ENCODE peak calls at places on chromosomes 16 and 17, in six cellular contexts. G is thyroid gland, J is colonic mucosa, S is transverse colon, I is right lobe of liver, T is Peyer's patch. N is an unnamed sample. For H3K4me1, the result is how much of the 10 kb centered on the place peaks cover.

GRCh38 chr16:14013571-14014283 is 57.4 kb upstream of the MRTFB start:
- DNase-seq in G (peak), J (no peak), S (no peak), I (no peak), T (no peak), N (no peak)

GRCh38 chr17:48728232-48729231 is at the start of gene HOXB13:
- DNase-seq in G (no peak), J (peak), S (peak), I (no peak), T (no peak), N (peak)

GRCh38 chr17:78257810-78258322 is 26.4 kb downstream of the TMEM235 start:
- DNase-seq in G (no peak), J (no peak), S (no peak), I (no peak), T (no peak), N (no peak)

GRCh38 chr16:85528528-85529387 is 84.4 kb upstream of the GSE1 start:
- DNase-seq in G (no peak), J (no peak), S (no peak), I (no peak), T (peak), N (no peak)

GRCh38 chr16:76932541-76933211 is 258.3 kb upstream of the MON1B start:
- DNase-seq in G (no peak), J (no peak), S (no peak), I (no peak), T (no peak), N (no peak)

GRCh38 chr16:87860553-87861299 is 8.6 kb downstream of the SLC7A5 start:
- DNase-seq in G (no peak), J (no peak), S (no peak), I (no peak), T (no peak), N (no peak)

GRCh38 chr16:86635181-86635580 is 56.8 kb downstream of the FOXL1 start:
- DNase-seq in G (no peak), J (no peak), S (no peak), I (no peak), T (no peak), N (no peak)

GRCh38 chr16:85777583-85778310 is 21.6 kb downstream of the EMC8 start:
- DNase-seq in G (no peak), J (no peak), S (no peak), I (no peak), T (no peak), N (no peak)

GRCh38 chr17:48545539-48545938 is 630 bp upstream of the HOXB2 start:
- DNase-seq in G (no peak), J (no peak), S (no peak), I (no peak), T (no peak), N (no peak)

GRCh38 chr16:3774156-3774767 is 56.9 kb upstream of the TRAP1 start:
- DNase-seq in G (peak), J (no peak), S (no peak), I (no peak), T (no peak), N (no peak)

GRCh38 chr17:32258383-32259121 is 7.1 kb upstream of the RHBDL3 start:
- DNase-seq in G (no peak), J (no peak), S (no peak), I (no peak), T (no peak), N (no peak)

GRCh38 chr17:8482546-8482945 is 46.9 kb downstream of the NDEL1 start:
- DNase-seq in G (no peak), J (no peak), S (no peak), I (no peak), T (peak), N (no peak)

GRCh38 chr17:31404028-31404949 is 12.8 kb downstream of the RAB11FIP4 start:
- DNase-seq in G (no peak), J (no peak), S (no peak), I (no peak), T (peak), N (peak)

GRCh38 chr16:11398136-11398535 is 52.9 kb downstream of the RMI2 start:
- DNase-seq in G (no peak), J (no peak), S (no peak), I (peak), T (no peak), N (no peak)

GRCh38 chr17:69944406-69944805 is 130.6 kb upstream of the KCNJ16 start:
- DNase-seq in G (no peak), J (no peak), S (no peak), I (no peak), T (no peak), N (no peak)

GRCh38 chr17:77002103-77003045 is 134.2 kb downstream of the MGAT5B start:
- DNase-seq in G (no peak), J (no peak), S (no peak), I (no peak), T (no peak), N (no peak)

GRCh38 chr16:49513040-49513439 is 139.4 kb downstream of the C16orf78 start:
- DNase-seq in G (no peak), J (no peak), S (no peak), I (no peak), T (no peak), N (no peak)

GRCh38 chr17:67247416-67247900 is 2.5 kb upstream of the HELZ start:
- DNase-seq in G (no peak), J (no peak), S (no peak), I (no peak), T (peak), N (no peak)

GRCh38 chr17:35537569-35538209 is at the start of gene SLFN12L:
- DNase-seq in G (no peak), J (no peak), S (no peak), I (no peak), T (no peak), N (no peak)

GRCh38 chr17:72775914-72776313 is 316.6 kb downstream of the SLC39A11 start:
- DNase-seq in G (no peak), J (no peak), S (no peak), I (no peak), T (no peak), N (no peak)

GRCh38 chr17:60139438-60140285 is 10.1 kb upstream of the CA4 start:
- DNase-seq in G (peak), J (peak), S (peak), I (peak), T (peak), N (peak)

GRCh38 chr17:21351366-21352065 is 24.6 kb upstream of the KCNJ12 start:
- DNase-seq in G (no peak), J (no peak), S (peak), I (no peak), T (peak), N (no peak)

GRCh38 chr16:10390867-10391266 is 5.0 kb downstream of the ATF7IP2 start:
- DNase-seq in G (no peak), J (no peak), S (no peak), I (no peak), T (no peak), N (no peak)

GRCh38 chr17:58313815-58314705 is 14.5 kb downstream of the TSPOAP1 start:
- DNase-seq in G (no peak), J (no peak), S (no peak), I (no peak), T (no peak), N (no peak)

GRCh38 chr16:87506423-87507350 is 13.9 kb upstream of the ZCCHC14 start:
- DNase-seq in G (no peak), J (no peak), S (no peak), I (no peak), T (no peak), N (no peak)

GRCh38 chr17:67636841-67637240 is 80.9 kb upstream of the NOL11 start:
- DNase-seq in G (no peak), J (no peak), S (no peak), I (no peak), T (no peak), N (no peak)

GRCh38 chr17:79721993-79722671 is 8.6 kb upstream of the ENPP7 start:
- DNase-seq in G (no peak), J (no peak), S (no peak), I (no peak), T (no peak), N (no peak)

GRCh38 chr17:75927286-75927922 is 13.4 kb downstream of the FBF1 start:
- DNase-seq in G (no peak), J (peak), S (peak), I (no peak), T (no peak), N (peak)

GRCh38 chr17:70808596-70808995 is 639.3 kb downstream of the KCNJ2 start:
- DNase-seq in G (no peak), J (no peak), S (no peak), I (no peak), T (no peak), N (peak)

GRCh38 chr17:17567631-17568030 is 23.9 kb downstream of the PEMT start:
- DNase-seq in G (peak), J (no peak), S (no peak), I (peak), T (no peak), N (peak)

GRCh38 chr16:47970291-47970931 is 185.4 kb downstream of the ABCC12 start:
- DNase-seq in G (no peak), J (no peak), S (no peak), I (no peak), T (no peak), N (no peak)

GRCh38 chr17:79273660-79274059 is 199.0 kb downstream of the ENGASE start:
- DNase-seq in G (peak), J (no peak), S (no peak), I (no peak), T (no peak), N (no peak)

GRCh38 chr16:31477220-31478216 is 5.4 kb upstream of the SLC5A2 start:
- DNase-seq in G (peak), J (peak), S (peak), I (peak), T (peak), N (peak)

GRCh38 chr16:66996324-66996982 is 8.1 kb downstream of the CES4A start:
- DNase-seq in G (peak), J (no peak), S (no peak), I (no peak), T (peak), N (no peak)

GRCh38 chr17:78972507-78973105 is 7.1 kb downstream of the LGALS3BP start:
- DNase-seq in G (no peak), J (no peak), S (no peak), I (no peak), T (no peak), N (no peak)

GRCh38 chr17:50079334-50080095 is 15.6 kb upstream of the PDK2 start:
- DNase-seq in G (no peak), J (peak), S (peak), I (peak), T (peak), N (peak)

GRCh38 chr17:14118951-14119350 is 49.6 kb downstream of the COX10 start:
- DNase-seq in G (no peak), J (no peak), S (no peak), I (no peak), T (no peak), N (no peak)

GRCh38 chr16:24045641-24046040 is 209.9 kb downstream of the PRKCB start:
- DNase-seq in G (no peak), J (no peak), S (no peak), I (no peak), T (peak), N (no peak)
- TF ChIP-seq CTCF in G (no peak), J (no peak), S (no peak), I (no peak), T (no peak), N (no peak)

GRCh38 chr17:42146911-42147607 is 7.7 kb downstream of the RAB5C start:
- DNase-seq in G (no peak), J (no peak), S (no peak), I (no peak), T (no peak), N (no peak)
- H3K4me1 ChIP-seq in G (under half), J (under half), S (under half), I (under half), T (under half), N (under half)

DNA sequence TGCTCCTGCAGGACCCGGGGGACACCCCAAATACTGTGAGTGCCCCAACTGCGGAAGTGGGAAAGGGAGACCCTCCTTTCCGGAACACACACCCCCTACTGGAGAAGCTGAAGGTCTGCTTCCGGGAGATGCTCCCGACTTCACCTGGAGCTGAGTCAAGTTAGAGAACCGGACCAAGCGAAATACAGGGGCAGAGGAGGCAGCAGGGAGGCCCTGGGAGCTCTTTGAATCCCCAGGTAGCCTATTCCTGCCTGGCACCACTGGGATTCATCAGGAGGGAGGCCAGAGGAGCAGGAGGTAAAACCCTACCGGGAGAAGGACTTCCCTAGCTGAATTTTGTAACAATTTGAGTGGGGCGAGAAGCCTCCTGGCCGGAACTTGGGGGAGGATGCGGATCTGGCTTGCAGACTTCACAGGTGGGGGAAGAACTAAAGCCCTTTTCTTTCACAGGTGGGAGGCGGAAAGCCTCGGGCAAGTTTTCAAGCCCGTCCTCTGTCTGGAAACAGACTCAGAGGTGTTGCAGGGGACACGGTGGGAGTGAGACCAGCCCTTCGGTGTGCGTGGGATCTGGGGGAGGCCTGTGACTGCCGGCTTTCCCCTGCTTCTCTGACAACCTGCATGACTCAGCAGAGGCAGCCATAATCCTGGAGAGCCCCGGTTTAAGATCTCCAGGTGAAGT is 22.4 kb upstream of the TEKT1 start:
- DNase-seq in G (peak), J (no peak), S (no peak), I (no peak), T (no peak), N (no peak)
- H3K4me3 ChIP-seq in G (peak), J (no peak), S (no peak), I (peak), T (peak), N (no peak)

DNA sequence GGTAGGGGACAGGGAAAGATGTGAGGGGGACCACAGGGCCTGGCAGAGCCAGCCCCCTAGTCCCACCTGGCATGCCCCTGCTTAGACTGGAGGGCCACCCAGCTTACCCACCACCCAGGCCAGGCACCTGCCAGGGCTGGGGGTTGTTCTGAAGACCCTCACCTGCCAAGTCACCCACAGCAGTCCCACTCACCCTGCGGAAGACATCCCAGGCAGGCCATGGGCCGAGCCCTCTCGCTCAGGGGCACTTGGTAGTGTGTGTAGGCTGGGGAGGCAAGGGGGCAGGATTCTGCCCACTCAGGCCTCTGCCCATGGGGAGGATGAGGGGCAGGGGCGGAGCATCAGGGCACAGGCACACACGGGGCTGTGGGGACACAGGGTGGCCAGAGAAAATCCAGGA is 4.0 kb downstream of the PLCD3 start:
- DNase-seq in G (no peak), J (no peak), S (no peak), I (no peak), T (no peak), N (no peak)
- TF ChIP-seq CTCF in G (no peak), J (no peak), S (no peak), I (no peak), T (no peak), N (no peak)

GRCh38 chr17:44119798-44120197 is 3.6 kb downstream of the HDAC5 start:
- DNase-seq in G (no peak), J (no peak), S (no peak), I (no peak), T (no peak), N (no peak)
- H3K4me1 ChIP-seq in G (half or more), J (under half), S (under half), I (under half), T (under half), N (under half)

GRCh38 chr16:57734925-57735754 is 430 bp upstream of the KATNB1 start:
- DNase-seq in G (peak), J (peak), S (peak), I (peak), T (peak), N (peak)

GRCh38 chr16:57734308-57734924 is 1.2 kb upstream of the KATNB1 start:
- DNase-seq in G (no peak), J (no peak), S (no peak), I (no peak), T (no peak), N (peak)

GRCh38 chr16:57735755-57736418 is at the start of gene KATNB1:
- DNase-seq in G (no peak), J (peak), S (no peak), I (no peak), T (no peak), N (no peak)

GRCh38 chr16:57738844-57739243 is 3.3 kb downstream of the KATNB1 start:
- DNase-seq in G (no peak), J (no peak), S (no peak), I (no peak), T (no peak), N (no peak)

DNA sequence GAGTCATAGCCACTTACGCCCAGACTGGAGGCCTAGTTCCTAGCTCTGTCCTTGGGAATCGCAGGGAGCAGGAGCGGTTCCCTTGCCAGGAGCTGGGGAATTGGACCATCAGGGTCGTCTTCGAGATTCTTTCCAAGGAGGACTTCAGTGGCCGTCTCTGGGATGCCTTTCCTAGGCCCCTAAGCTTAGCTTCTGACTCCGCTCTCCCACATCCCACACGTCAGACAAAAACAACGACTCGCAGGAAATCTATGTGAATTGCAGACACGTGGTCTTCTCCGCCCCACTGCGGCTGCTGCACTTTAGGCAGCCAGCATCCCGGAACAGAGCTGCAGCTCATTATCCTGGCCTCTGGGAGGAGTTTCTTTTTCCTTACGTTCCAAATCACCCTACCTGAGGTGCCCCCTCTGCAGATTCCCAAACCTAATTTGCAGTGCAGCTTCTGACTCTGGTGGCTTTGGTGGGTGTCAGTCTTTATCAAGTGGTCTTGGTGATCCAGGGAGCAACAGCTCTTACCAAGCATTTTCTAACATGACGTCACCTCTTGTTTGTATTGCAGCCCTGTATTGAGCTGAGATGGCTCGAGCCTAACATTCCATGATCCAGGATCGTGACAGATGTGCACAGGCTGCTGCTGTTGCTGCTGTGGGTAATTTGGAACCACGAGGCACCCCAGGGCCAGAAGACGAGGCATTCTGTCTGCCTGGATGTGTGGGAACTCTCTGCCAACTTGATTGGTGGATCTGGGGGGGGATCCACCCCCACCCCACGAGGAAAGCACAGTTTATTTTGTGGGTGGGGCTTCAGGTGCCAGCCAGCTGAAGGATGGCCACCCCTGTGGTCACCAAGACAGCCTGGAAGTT is 1.1 kb downstream of the KATNB1 start:
- DNase-seq in G (peak), J (peak), S (peak), I (no peak), T (peak), N (peak)
- H3K4me3 ChIP-seq in G (peak), J (peak), S (peak), I (peak), T (peak), N (no peak)

GRCh38 chr16:6684076-6684673 is 648.5 kb upstream of the RBFOX1 start:
- DNase-seq in G (peak), J (peak), S (peak), I (no peak), T (no peak), N (no peak)
- TF ChIP-seq CTCF in G (peak), J (peak), S (peak), I (peak), T (peak), N (no peak)

GRCh38 chr17:10798332-10798749 is 5.6 kb downstream of the TMEM238L start:
- DNase-seq in G (peak), J (peak), S (peak), I (no peak), T (peak), N (no peak)
- H3K4me1 ChIP-seq in G (under half), J (under half), S (under half), I (under half), T (under half), N (under half)

GRCh38 chr17:1125775-1126120 is 54.0 kb downstream of the ABR start:
- DNase-seq in G (no peak), J (no peak), S (no peak), I (no peak), T (no peak), N (no peak)
- H3K4me3 ChIP-seq in G (no peak), J (no peak), S (no peak), I (no peak), T (no peak), N (no peak)

GRCh38 chr17:20225162-20226115 is 216.3 kb downstream of the SPECC1 start:
- DNase-seq in G (no peak), J (no peak), S (no peak), I (no peak), T (no peak), N (no peak)
- TF ChIP-seq CTCF in G (no peak), J (no peak), S (no peak), I (no peak), T (peak), N (no peak)